ENCODE peak calls at places on chromosomes 16 and 17, in seven cellular contexts. A is AG08395; U is pancreas; G is heart left ventricle; J is NCI-H2081; B is left cardiac atrium; N is activated T-helper 9 cell treated with anti-CD3 and anti-CD28 coated beads, Interleukin-2, amount 50 U/mL, for 16 hours. L is an unnamed sample.

GRCh38 chr17:57803026-57803425 is 46.8 kb downstream of the MRPS23 start:
- DNase-seq in G (no peak), N (no peak), B (no peak), A (no peak), J (no peak), U (no peak), L (no peak)

GRCh38 chr17:54781389-54781788 is 119.3 kb upstream of the TOM1L1 start:
- DNase-seq in A (no peak), J (no peak), N (no peak), U (no peak), G (no peak), B (no peak), L (no peak)

GRCh38 chr16:3095869-3096268 is 3.2 kb downstream of the ZSCAN10 start:
- DNase-seq in B (no peak), U (no peak), N (peak), A (no peak), G (no peak), J (no peak), L (no peak)

GRCh38 chr17:15220785-15221184 is 44.3 kb downstream of the PMP22 start:
- DNase-seq in U (no peak), J (no peak), A (peak), B (no peak), G (no peak), N (no peak), L (no peak)

GRCh38 chr17:17183744-17184143 is 22.4 kb downstream of the PLD6 start:
- DNase-seq in N (no peak), G (no peak), A (no peak), J (no peak), B (no peak), U (no peak), L (no peak)

GRCh38 chr16:7550096-7550495 is 217.5 kb downstream of the RBFOX1 start:
- DNase-seq in N (no peak), U (no peak), J (no peak), A (no peak), B (no peak), G (no peak), L (no peak)

GRCh38 chr17:14301761-14302401 is 1.0 kb downstream of the HS3ST3B1 start:
- DNase-seq in U (no peak), G (peak), N (peak), B (peak), J (no peak), A (no peak), L (peak)

GRCh38 chr16:8962393-8963009 is 1.2 kb downstream of the USP7 start:
- DNase-seq in G (no peak), B (no peak), J (no peak), N (peak), U (peak), A (no peak), L (peak)

GRCh38 chr16:30699615-30700099 is 686 bp downstream of the SRCAP start:
- DNase-seq in J (no peak), U (no peak), B (no peak), G (no peak), N (no peak), A (no peak), L (no peak)

GRCh38 chr16:12685806-12686205 is 117.9 kb downstream of the CPPED1 start:
- DNase-seq in G (no peak), B (no peak), U (no peak), A (no peak), N (no peak), J (no peak), L (no peak)

GRCh38 chr16:17515421-17516210 is 44.9 kb upstream of the XYLT1 start:
- DNase-seq in A (peak), G (no peak), N (no peak), U (no peak), J (no peak), B (no peak), L (no peak)

GRCh38 chr17:56808503-56808902 is 25.2 kb downstream of the C17orf67 start:
- DNase-seq in B (no peak), J (no peak), A (no peak), N (no peak), U (no peak), G (no peak), L (no peak)

GRCh38 chr16:74931445-74931844 is 53.5 kb downstream of the WDR59 start:
- DNase-seq in G (no peak), A (no peak), J (no peak), U (no peak), N (no peak), B (no peak), L (no peak)

GRCh38 chr16:60199154-60199553 is 1465.0 kb upstream of the GOT2 start:
- DNase-seq in B (no peak), A (no peak), U (no peak), G (no peak), N (no peak), J (no peak), L (no peak)

GRCh38 chr17:33494156-33494555 is 201.1 kb upstream of the ASIC2 start:
- DNase-seq in U (no peak), J (no peak), G (no peak), B (no peak), N (no peak), A (no peak), L (no peak)

GRCh38 chr17:60610481-60610880 is 10.5 kb downstream of the PPM1D start:
- DNase-seq in N (no peak), B (no peak), G (no peak), A (no peak), J (no peak), U (no peak), L (no peak)

GRCh38 chr17:60134396-60135159 is 15.2 kb upstream of the CA4 start:
- DNase-seq in B (peak), U (no peak), N (no peak), G (no peak), A (peak), J (no peak), L (no peak)

GRCh38 chr16:1688807-1689560 is 10.9 kb downstream of the JPT2 start:
- DNase-seq in J (no peak), U (no peak), B (no peak), G (no peak), N (no peak), A (no peak), L (no peak)

GRCh38 chr16:22648141-22648540 is 137.4 kb downstream of the NPIPB5 start:
- DNase-seq in G (no peak), N (no peak), J (no peak), A (no peak), U (no peak), B (no peak), L (no peak)

GRCh38 chr16:11224894-11225676 is 30.9 kb downstream of the SOCS1 start:
- DNase-seq in U (no peak), A (peak), J (no peak), B (peak), G (no peak), N (peak), L (peak)

GRCh38 chr16:50196736-50197135 is 43.6 kb downstream of the TENT4B start:
- DNase-seq in B (no peak), G (no peak), A (no peak), N (no peak), U (no peak), J (no peak), L (no peak)

GRCh38 chr17:22512057-22512456 is 819.7 kb downstream of the KCNJ18 start:
- DNase-seq in B (no peak), A (no peak), G (no peak), J (no peak), U (no peak), N (no peak), L (no peak)

GRCh38 chr16:65121870-65122723 is at the start of gene CDH11:
- DNase-seq in U (peak), J (no peak), N (no peak), G (peak), B (peak), A (peak), L (no peak)

GRCh38 chr17:47946516-47946915 is 5.1 kb downstream of the PNPO start:
- DNase-seq in N (no peak), J (no peak), G (no peak), A (no peak), U (peak), B (no peak), L (no peak)

GRCh38 chr17:15479697-15480096 is 12.3 kb upstream of the CDRT4 start:
- DNase-seq in U (no peak), A (no peak), N (no peak), J (no peak), B (no peak), G (no peak), L (no peak)

GRCh38 chr16:65176603-65177002 is 54.7 kb upstream of the CDH11 start:
- DNase-seq in A (peak), B (no peak), N (no peak), J (no peak), G (no peak), U (no peak), L (peak)

GRCh38 chr16:12868788-12869187 is 32.6 kb upstream of the SHISA9 start:
- DNase-seq in U (no peak), B (no peak), N (no peak), G (no peak), A (no peak), J (no peak), L (no peak)

GRCh38 chr17:82734987-82735866 is at the start of gene FN3K:
- DNase-seq in N (no peak), B (peak), J (peak), A (peak), U (peak), G (peak), L (peak)

GRCh38 chr17:49952912-49953497 is 16.0 kb upstream of the DLX4 start:
- DNase-seq in G (no peak), N (no peak), J (no peak), A (no peak), U (no peak), B (peak), L (no peak)

GRCh38 chr16:71919033-71919432 is 23.7 kb downstream of the IST1 start:
- DNase-seq in G (no peak), J (no peak), U (no peak), N (no peak), B (no peak), A (no peak), L (no peak)

L was measured in small intestine.